ENCODE peak calls at places on chromosome 21, in four cellular contexts. O is AG08395, T is NCI-H2029, N is ACHN. Z is an unnamed sample.

GRCh38 chr21:44428281-44428942 is 26.9 kb upstream of the LRRC3 start:
- DNase-seq in O (no peak), T (peak; percentile 85), N (peak; percentile 22), Z (peak; percentile 52)

GRCh38 chr21:43763901-43764523 is 12.1 kb downstream of the CSTB start:
- DNase-seq in O (no peak), T (no peak), N (no peak), Z (no peak)

GRCh38 chr21:20999567-21000169 is 1.5 kb downstream of the NCAM2 start:
- DNase-seq in O (peak; percentile 54), T (no peak), N (peak; percentile 54), Z (peak; percentile 28)

GRCh38 chr21:35340273-35340672 is 291.2 kb upstream of the RUNX1 start:
- DNase-seq in O (no peak), T (no peak), N (no peak), Z (peak; percentile 27)

GRCh38 chr21:44377201-44377921 is 23.9 kb downstream of the TRPM2 start:
- DNase-seq in O (no peak), T (no peak), N (no peak), Z (no peak)

GRCh38 chr21:38404134-38404533 is 94.1 kb downstream of the ERG start:
- DNase-seq in O (no peak), T (no peak), N (no peak), Z (no peak)

GRCh38 chr21:33419538-33420123 is 16.4 kb downstream of the IFNGR2 start:
- DNase-seq in O (peak; percentile 17), T (no peak), N (peak; percentile 6), Z (peak; percentile 45)

GRCh38 chr21:14752006-14752909 is 206.1 kb upstream of the SAMSN1 start:
- DNase-seq in O (no peak), T (no peak), N (no peak), Z (no peak)